ENCODE peak calls at places on chromosomes 4 and X, in five cellular contexts. W, Q, U, X and S are unnamed samples.

GRCh38 chr4:129358571-129358970 is 262.6 kb downstream of the C4orf33 start:
- DNase-seq in Q (no peak), X (no peak), U (no peak), W (no peak), S (no peak)

GRCh38 chr4:69376450-69376849 is 96.2 kb downstream of the UGT2B28 start:
- DNase-seq in U (no peak), X (no peak), Q (no peak), W (no peak), S (no peak)

GRCh38 chr4:148447672-148448071 is 5.5 kb upstream of the NR3C2 start:
- DNase-seq in U (peak; percentile 37), Q (no peak), X (no peak), W (no peak), S (no peak)

GRCh38 chrX:97230948-97231347 is 347.2 kb downstream of the RPA4 start:
- DNase-seq in X (no peak), W (no peak), U (no peak), Q (no peak), S (no peak)

GRCh38 chrX:85288992-85289723 is 45.4 kb downstream of the ZNF711 start:
- DNase-seq in U (no peak), W (no peak), X (no peak), Q (no peak), S (no peak)

GRCh38 chr4:683982-684571 is 4.9 kb downstream of the SLC49A3 start:
- DNase-seq in X (peak; percentile 85), W (no peak), U (no peak), Q (peak; percentile 90), S (no peak)

GRCh38 chr4:108008721-108009120 is 19.0 kb downstream of the HADH start:
- DNase-seq in U (no peak), W (no peak), X (no peak), Q (no peak), S (no peak)

GRCh38 chrX:87299563-87300160 is 217.9 kb upstream of the KLHL4 start:
- DNase-seq in W (no peak), X (peak; percentile 75), Q (no peak), U (no peak), S (peak; percentile 14)

GRCh38 chr4:118816538-118817177 is 19.3 kb downstream of the SEC24D start:
- DNase-seq in X (no peak), W (no peak), U (no peak), Q (no peak), S (no peak)

GRCh38 chrX:53076671-53077070 is 5.5 kb upstream of the TSPYL2 start:
- DNase-seq in U (no peak), X (no peak), Q (no peak), W (no peak), S (no peak)

GRCh38 chr4:53619431-53619830 is 28.1 kb upstream of the LNX1 start:
- DNase-seq in X (no peak), W (no peak), U (no peak), Q (no peak), S (no peak)

GRCh38 chr4:168408620-168409019 is 71.7 kb downstream of the DDX60L start:
- DNase-seq in X (no peak), W (no peak), U (no peak), Q (peak; percentile 42), S (no peak)

GRCh38 chr4:7254736-7255487 is 62.6 kb downstream of the SORCS2 start:
- DNase-seq in W (no peak), Q (no peak), X (peak; percentile 98), U (no peak), S (no peak)

GRCh38 chr4:44848466-44848865 is 122.1 kb upstream of the GNPDA2 start:
- DNase-seq in U (no peak), X (no peak), W (no peak), Q (no peak), S (no peak)

GRCh38 chrX:130669233-130669632 is 233.8 kb downstream of the ENOX2 start:
- DNase-seq in X (no peak), Q (no peak), W (no peak), U (no peak), S (no peak)

GRCh38 chr4:99144070-99144469 is at the start of gene ADH4:
- DNase-seq in X (no peak), W (no peak), U (no peak), Q (no peak), S (no peak)

GRCh38 chr4:175891863-175892262 is 79.8 kb upstream of the GPM6A start:
- DNase-seq in W (no peak), X (peak; percentile 42), U (no peak), Q (peak; percentile 1), S (peak; percentile 16)

GRCh38 chrX:47707031-47707780 is 48.2 kb upstream of the UXT start:
- DNase-seq in X (no peak), W (no peak), U (no peak), Q (no peak), S (no peak)

GRCh38 chr4:2298548-2298991 is 36.7 kb upstream of the MXD4 start:
- DNase-seq in Q (peak; percentile 38), W (no peak), X (no peak), U (no peak), S (no peak)

GRCh38 chr4:2296621-2297601 is 35.0 kb upstream of the MXD4 start:
- DNase-seq in W (no peak), U (peak; percentile 27), Q (peak; percentile 26), X (no peak), S (peak; percentile 80)

GRCh38 chrX:45320191-45320590 is 119.5 kb upstream of the DIPK2B start:
- DNase-seq in X (no peak), U (no peak), Q (no peak), W (no peak), S (no peak)

DNA sequence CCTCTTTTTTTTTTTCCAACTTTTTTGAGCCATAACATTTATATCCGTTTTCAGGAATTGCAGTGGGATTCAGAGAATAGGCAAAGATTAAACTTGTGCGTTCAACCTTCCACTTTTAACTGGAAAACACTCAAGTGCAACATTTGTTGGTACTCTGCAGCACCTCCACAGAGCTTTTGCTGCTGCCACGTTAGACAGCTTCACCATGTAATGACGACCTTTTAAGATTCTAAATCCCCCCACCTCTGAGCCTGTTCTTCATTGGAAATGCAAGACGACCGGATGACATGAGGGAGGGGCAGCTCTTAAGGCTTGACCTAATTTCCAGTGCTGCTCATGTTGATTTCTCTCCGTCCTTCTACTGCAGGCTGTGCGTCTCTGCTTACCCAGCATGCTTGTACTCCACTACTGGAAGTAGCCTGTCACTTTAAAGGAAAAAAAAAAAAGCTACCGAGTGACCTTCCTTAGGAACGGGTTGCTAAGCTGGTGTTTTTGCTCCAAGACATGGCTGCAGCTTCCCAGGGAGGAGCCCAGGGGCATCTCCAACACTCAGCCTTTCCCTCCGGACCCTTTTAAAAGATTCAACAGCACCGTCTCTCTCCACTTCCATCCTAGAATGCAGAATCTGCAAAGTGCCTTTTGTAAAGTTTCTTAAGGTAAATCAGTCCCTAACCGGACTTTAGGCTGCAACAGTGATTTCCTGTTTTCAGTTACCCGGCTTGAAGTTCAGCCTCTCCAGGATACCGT is at the start of gene CC2D2A:
- DNase-seq in W (no peak), U (no peak), X (no peak), Q (peak; percentile 42), S (no peak)
- H3K4me3 ChIP-seq in W (peak within 1 kb of the TSS; percentile 55), U (peak within 1 kb of the TSS; percentile 28), X (no peak within 1 kb of the TSS), Q (peak within 1 kb of the TSS; percentile 82), S (no peak within 1 kb of the TSS)

DNA sequence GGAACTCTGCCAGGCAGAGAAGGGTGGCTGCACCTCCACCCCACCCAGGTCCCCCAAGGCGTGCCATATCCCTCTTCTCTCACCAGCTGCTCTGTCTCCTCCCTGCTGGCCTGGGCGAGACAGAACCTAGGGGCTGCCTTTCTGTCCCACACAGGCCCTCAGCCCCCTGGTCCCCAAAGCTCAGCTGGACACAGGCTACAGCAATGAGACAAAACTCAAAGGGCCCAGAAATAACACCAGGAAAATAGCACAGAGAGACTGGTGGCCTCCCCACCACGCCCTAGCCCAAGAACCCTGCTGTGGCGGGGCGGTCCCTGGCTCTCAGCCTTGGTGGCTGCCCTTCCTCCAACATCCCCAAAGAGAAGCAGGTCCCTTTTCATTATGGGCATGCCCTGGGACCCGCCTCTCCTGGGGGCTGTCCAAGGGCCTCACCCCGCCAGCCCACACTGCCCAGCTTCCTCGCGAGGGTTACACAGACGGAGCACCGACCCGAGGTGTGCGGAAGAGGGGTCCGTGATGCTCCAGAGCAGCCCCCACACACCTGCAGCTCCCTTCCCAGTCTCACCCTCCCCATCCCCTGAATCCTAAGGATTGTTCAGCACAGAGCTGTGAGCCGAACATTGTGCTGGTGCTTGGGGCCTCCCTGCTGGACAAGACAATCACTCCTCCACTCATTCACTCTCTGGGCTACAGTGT is 67.7 kb upstream of the HMX1 start:
- DNase-seq in X (no peak), Q (peak; percentile 7), U (no peak), W (no peak), S (no peak)
- H3K4me3 ChIP-seq in X (no peak overlapping the region), Q (no peak overlapping the region), U (no peak overlapping the region), W (no peak overlapping the region), S (no peak overlapping the region)

GRCh38 chrX:429266-429825 is 42.6 kb upstream of the PPP2R3B start:
- DNase-seq in Q (no peak), U (no peak), X (no peak), W (no peak), S (no peak)

GRCh38 chrX:426881-427280 is 40.2 kb upstream of the PPP2R3B start:
- DNase-seq in X (no peak), U (no peak), Q (no peak), W (no peak), S (no peak)

GRCh38 chrX:431032-431431 is 44.3 kb upstream of the PPP2R3B start:
- DNase-seq in X (no peak), Q (no peak), U (no peak), W (no peak), S (no peak)

GRCh38 chrX:425056-425455 is 38.3 kb upstream of the PPP2R3B start:
- DNase-seq in Q (no peak), U (no peak), X (no peak), W (no peak), S (no peak)

DNA sequence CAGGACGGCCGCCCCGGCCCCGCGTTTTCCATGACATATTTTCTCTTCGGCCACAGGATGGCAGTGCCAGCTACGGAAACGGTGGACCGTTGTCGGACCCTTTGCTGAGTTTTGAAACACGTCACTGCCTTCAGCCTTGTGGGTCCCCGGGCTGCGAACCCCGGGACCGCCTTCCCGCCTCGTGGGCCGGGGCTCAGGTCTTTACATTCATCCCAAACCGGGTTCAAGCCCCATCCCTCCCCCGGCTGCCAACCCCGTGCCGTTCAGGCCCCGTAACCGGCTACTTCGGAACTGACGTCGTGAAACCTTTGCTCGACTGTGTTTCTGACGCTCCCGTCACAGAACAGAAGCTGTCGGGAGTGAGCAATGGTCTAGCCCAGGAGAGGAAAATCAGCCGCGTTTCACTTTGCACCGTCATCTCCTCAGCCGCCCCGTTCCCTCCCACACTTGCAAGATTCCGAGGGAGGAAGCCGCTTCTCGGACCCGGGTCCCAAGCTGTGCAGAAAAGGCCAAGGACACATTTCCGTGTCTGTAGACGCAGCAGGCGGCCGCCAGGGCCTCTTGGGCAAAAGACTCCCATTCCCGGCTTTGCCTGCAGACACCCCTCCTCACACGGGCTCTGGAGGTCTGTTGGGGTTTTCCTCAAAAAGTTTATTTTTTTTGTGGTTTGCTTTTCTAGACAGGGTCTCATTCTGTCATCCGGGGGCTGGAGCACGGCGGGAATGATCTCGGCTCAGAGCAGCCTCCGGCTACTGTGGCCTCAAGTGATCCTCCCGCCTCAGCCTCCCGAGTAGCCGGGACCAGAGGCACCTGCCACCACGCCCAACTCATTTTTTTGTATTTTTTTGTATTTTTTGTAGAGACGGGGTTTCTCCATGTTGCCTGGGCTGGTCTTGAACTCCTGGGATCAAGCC is 41.4 kb upstream of the PPP2R3B start:
- DNase-seq in U (no peak), W (peak; percentile 54), Q (peak; percentile 54), X (no peak), S (no peak)
- H3K4me3 ChIP-seq in U (no peak overlapping the region), W (peak overlapping the region; percentile 56), Q (peak overlapping the region; percentile 32), X (no peak overlapping the region), S (no peak overlapping the region)

DNA sequence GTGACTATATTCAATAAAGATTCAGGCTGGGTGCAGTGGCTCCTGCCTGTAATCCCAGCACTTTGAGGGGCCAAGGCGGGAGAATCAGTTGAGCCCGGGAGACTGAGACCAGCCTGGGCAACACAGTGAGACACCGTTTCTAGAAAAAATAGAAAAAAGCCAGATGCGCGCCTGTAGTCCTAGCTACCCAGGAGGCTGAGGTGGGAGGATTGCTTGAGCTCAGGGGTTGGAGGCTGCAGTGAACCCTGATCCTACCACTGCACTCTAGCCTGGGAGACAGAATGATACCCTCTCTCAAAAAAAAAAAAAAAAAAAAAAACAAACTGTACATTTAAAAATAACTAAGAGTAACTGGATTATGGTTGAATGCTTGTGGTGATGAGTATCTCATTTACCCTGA is 1.1 kb downstream of the NUDT6 start:
- DNase-seq in Q (no peak), W (no peak), X (no peak), U (no peak), S (no peak)
- H3K4me3 ChIP-seq in Q (peak overlapping the region; percentile 77), W (peak overlapping the region; percentile 78), X (peak overlapping the region; percentile 97), U (no peak overlapping the region), S (peak overlapping the region; percentile 75)